ENCODE peak calls at places on chromosome 19, in eight cellular contexts. E is nucleus accumbens; J is endothelial cell of umbilical vein; A is MV-4-11; W is stimulated activated CD4-positive, alpha-beta T cell treated with anti-CD3 and anti-CD28 coated beads, Interleukin-4, amount 100 ng/mL, for 48 hours; P is activated T-cell treated with anti-CD3 and anti-CD28 coated beads for 48 hours; B is AG04450; L is pons. D is an unnamed sample.

GRCh38 chr19:45264781-45265317 is 13.8 kb downstream of the MARK4 start:
- DNase-seq in E (no peak), J (no peak), A (no peak), W (no peak), P (no peak), B (no peak), L (no peak), D (no peak)

GRCh38 chr19:11279505-11280236 is 16.3 kb upstream of the TSPAN16 start:
- DNase-seq in E (no peak), J (no peak), A (peak), W (no peak), P (no peak), B (no peak), L (no peak), D (no peak)

GRCh38 chr19:35045667-35046300 is 4.3 kb downstream of the HPN start:
- DNase-seq in E (no peak), J (peak), A (peak), W (no peak), P (no peak), B (no peak), L (peak), D (peak)

GRCh38 chr19:10116866-10117616 is 2.7 kb downstream of the EIF3G start:
- DNase-seq in E (no peak), J (no peak), A (no peak), W (no peak), P (no peak), B (no peak), L (no peak), D (no peak)

GRCh38 chr19:2533072-2533425 is 57.1 kb downstream of the GADD45B start:
- DNase-seq in E (no peak), J (no peak), A (no peak), W (no peak), P (no peak), B (no peak), L (no peak), D (no peak)

GRCh38 chr19:46716013-46716671 is 772 bp downstream of the PRKD2 start:
- DNase-seq in E (no peak), J (no peak), A (no peak), W (no peak), P (no peak), B (no peak), L (no peak), D (no peak)

GRCh38 chr19:32773126-32773525 is 53.6 kb downstream of the TDRD12 start:
- DNase-seq in E (no peak), J (no peak), A (no peak), W (no peak), P (no peak), B (no peak), L (no peak), D (no peak)

GRCh38 chr19:13864223-13864512 is 12.8 kb upstream of the NANOS3 start:
- DNase-seq in E (no peak), J (no peak), A (no peak), W (no peak), P (no peak), B (no peak), L (no peak), D (no peak)

GRCh38 chr19:18895038-18895827 is 725 bp downstream of the CERS1 start:
- DNase-seq in E (peak), J (peak), A (peak), W (no peak), P (no peak), B (no peak), L (no peak), D (peak)

GRCh38 chr19:33438987-33439781 is 65.7 kb downstream of the CEBPG start:
- DNase-seq in E (no peak), J (no peak), A (no peak), W (no peak), P (no peak), B (no peak), L (no peak), D (no peak)

GRCh38 chr19:17394891-17395415 is 957 bp upstream of the CCDC194 start:
- DNase-seq in E (no peak), J (peak), A (peak), W (peak), P (peak), B (no peak), L (no peak), D (no peak)

GRCh38 chr19:11164879-11165406 is 9.4 kb upstream of the SPC24 start:
- DNase-seq in E (peak), J (peak), A (no peak), W (no peak), P (no peak), B (no peak), L (peak), D (no peak)

GRCh38 chr19:13034636-13035035 is 39.4 kb downstream of the NFIX start:
- DNase-seq in E (no peak), J (no peak), A (no peak), W (no peak), P (no peak), B (no peak), L (no peak), D (no peak)

GRCh38 chr19:51311388-51312257 is at the start of gene IGLON5:
- DNase-seq in E (no peak), J (no peak), A (no peak), W (no peak), P (no peak), B (no peak), L (no peak), D (no peak)

GRCh38 chr19:38697197-38697596 is 47.1 kb downstream of the CAPN12 start:
- DNase-seq in E (no peak), J (no peak), A (no peak), W (no peak), P (no peak), B (no peak), L (no peak), D (no peak)

GRCh38 chr19:3047307-3048189 is 14.7 kb downstream of the TLE5 start:
- DNase-seq in E (no peak), J (peak), A (peak), W (peak), P (peak), B (peak), L (no peak), D (no peak)

GRCh38 chr19:13117772-13118423 is at the start of gene NACC1:
- DNase-seq in E (peak), J (peak), A (peak), W (peak), P (peak), B (no peak), L (peak), D (peak)

GRCh38 chr19:536031-536880 is 4.7 kb downstream of the CDC34 start:
- DNase-seq in E (no peak), J (no peak), A (no peak), W (no peak), P (no peak), B (no peak), L (no peak), D (no peak)

GRCh38 chr19:18023596-18024212 is 15.7 kb downstream of the ARRDC2 start:
- DNase-seq in E (no peak), J (peak), A (peak), W (no peak), P (no peak), B (no peak), L (peak), D (peak)

GRCh38 chr19:35710784-35711723 is 6.7 kb downstream of the ZBTB32 start:
- DNase-seq in E (no peak), J (no peak), A (no peak), W (no peak), P (peak), B (no peak), L (no peak), D (no peak)

GRCh38 chr19:28350037-28350436 is 862.9 kb downstream of the UQCRFS1 start:
- DNase-seq in E (no peak), J (no peak), A (no peak), W (no peak), P (no peak), B (no peak), L (no peak), D (no peak)

GRCh38 chr19:37304190-37304883 is 66.6 kb upstream of the ZNF527 start:
- DNase-seq in E (no peak), J (no peak), A (no peak), W (no peak), P (no peak), B (no peak), L (no peak), D (peak)

GRCh38 chr19:48752511-48753365 is at the start of gene FUT1:
- DNase-seq in E (no peak), J (no peak), A (no peak), W (peak), P (peak), B (no peak), L (no peak), D (no peak)

D was measured in C1 segment of cervical spinal cord.